ENCODE peak calls at places on chromosomes 5 and 9, in six cellular contexts. U, M, C, A, J and I are unnamed samples. For H3K4me1, the result is how much of the 10 kb centered on the place peaks cover.

GRCh38 chr9:94042516-94042915 is 41.7 kb upstream of the PTPDC1 start:
- DNase-seq in U (no peak), M (peak), C (no peak), A (no peak), J (no peak), I (no peak)

GRCh38 chr5:156411-157072 is 34.8 kb upstream of the LRRC14B start:
- DNase-seq in U (no peak), M (no peak), C (peak), A (no peak), J (no peak), I (no peak)

GRCh38 chr5:157172408-157172807 is 6.3 kb upstream of the GARIN3 start:
- DNase-seq in U (no peak), M (no peak), C (no peak), A (peak), J (no peak), I (no peak)

GRCh38 chr5:116759860-116760644 is 185.4 kb upstream of the SEMA6A start:
- DNase-seq in U (no peak), M (peak), C (no peak), A (no peak), J (no peak), I (no peak)

GRCh38 chr5:72015103-72015548 is 92.1 kb upstream of the MAP1B start:
- DNase-seq in U (no peak), M (peak), C (no peak), A (no peak), J (no peak), I (peak)

GRCh38 chr9:73039253-73039915 is 86.5 kb upstream of the ALDH1A1 start:
- DNase-seq in U (no peak), M (peak), C (no peak), A (no peak), J (peak), I (no peak)

GRCh38 chr5:78806544-78806943 is 158.0 kb upstream of the LHFPL2 start:
- DNase-seq in U (no peak), M (peak), C (no peak), A (no peak), J (no peak), I (no peak)

GRCh38 chr9:33263936-33264472 is 504 bp downstream of the BAG1 start:
- DNase-seq in U (peak), M (no peak), C (no peak), A (peak), J (peak), I (peak)

GRCh38 chr5:44665101-44665701 is 143.5 kb upstream of the MRPS30 start:
- DNase-seq in U (no peak), M (peak), C (no peak), A (no peak), J (no peak), I (peak)

GRCh38 chr9:73046769-73047168 is 93.9 kb upstream of the ALDH1A1 start:
- DNase-seq in U (no peak), M (no peak), C (no peak), A (no peak), J (no peak), I (no peak)

GRCh38 chr5:4553130-4553529 is 587.0 kb upstream of the ADAMTS16 start:
- DNase-seq in U (no peak), M (no peak), C (no peak), A (no peak), J (no peak), I (no peak)

GRCh38 chr9:107760469-107761242 is 271.1 kb upstream of the KLF4 start:
- DNase-seq in U (peak), M (no peak), C (peak), A (no peak), J (no peak), I (no peak)

GRCh38 chr5:98940586-98940985 is 11.8 kb upstream of the CHD1 start:
- DNase-seq in U (no peak), M (peak), C (no peak), A (no peak), J (no peak), I (no peak)

GRCh38 chr9:110691002-110691549 is 22.5 kb downstream of the MUSK start:
- DNase-seq in U (no peak), M (peak), C (no peak), A (no peak), J (no peak), I (no peak)

GRCh38 chr5:81212211-81212687 is 20.9 kb upstream of the CKMT2 start:
- DNase-seq in U (no peak), M (no peak), C (peak), A (no peak), J (no peak), I (no peak)

GRCh38 chr5:167573274-167574127 is 717.9 kb upstream of the WWC1 start:
- DNase-seq in U (no peak), M (peak), C (no peak), A (no peak), J (peak), I (no peak)

GRCh38 chr5:124160265-124160664 is 586.2 kb downstream of the ZNF608 start:
- DNase-seq in U (no peak), M (no peak), C (no peak), A (no peak), J (no peak), I (no peak)

GRCh38 chr5:124161286-124161685 is 585.2 kb downstream of the ZNF608 start:
- DNase-seq in U (no peak), M (no peak), C (no peak), A (no peak), J (no peak), I (no peak)

GRCh38 chr5:124157320-124157719 is 589.1 kb downstream of the ZNF608 start:
- DNase-seq in U (no peak), M (no peak), C (no peak), A (no peak), J (no peak), I (no peak)

DNA sequence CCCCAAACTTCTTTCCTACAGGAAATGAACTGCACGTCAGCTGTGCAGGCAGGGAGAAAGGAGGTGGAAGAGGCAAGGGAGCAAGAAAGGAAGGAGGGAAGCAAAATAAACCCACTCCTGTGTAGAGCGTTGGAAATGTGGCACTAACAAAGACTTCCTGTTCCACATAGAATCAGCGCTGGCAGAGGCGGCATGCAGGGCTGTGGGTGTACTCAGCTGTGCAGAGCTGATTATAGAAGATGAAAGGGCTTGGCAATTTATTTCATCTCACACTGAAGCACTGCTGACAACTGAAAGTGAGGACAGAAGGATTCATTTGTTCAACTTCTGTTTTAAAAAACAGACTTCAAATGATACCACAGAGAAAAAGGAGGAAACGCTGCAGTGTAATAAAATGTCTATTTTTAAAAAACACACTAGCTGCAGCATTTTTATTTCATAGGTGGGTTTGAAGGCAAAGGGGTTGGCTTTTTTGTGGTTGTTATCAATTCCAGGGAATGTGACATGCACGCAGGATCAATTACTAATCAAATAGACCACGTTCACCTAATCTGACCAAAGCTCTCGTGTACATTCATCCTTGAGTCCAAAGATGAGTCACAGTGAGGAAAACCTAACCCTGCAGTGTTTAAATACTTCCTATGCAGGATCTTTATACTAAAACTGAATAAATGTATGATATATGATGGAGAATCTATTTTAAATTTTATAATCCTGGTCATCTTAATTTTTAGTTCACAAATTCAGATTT is 583.5 kb downstream of the ZNF608 start:
- DNase-seq in U (peak), M (peak), C (no peak), A (peak), J (no peak), I (no peak)
- H3K4me3 ChIP-seq in U (peak), M (no peak), C (no peak), A (no peak), J (no peak), I (no peak)

GRCh38 chr5:83345423-83345822 is 126.1 kb upstream of the VCAN start:
- DNase-seq in U (no peak), M (no peak), C (no peak), A (no peak), J (no peak), I (no peak)
- TF ChIP-seq CTCF in U (no peak), M (no peak), C (no peak), A (no peak), J (no peak), I (no peak)

GRCh38 chr5:33439905-33440481 is 772 bp upstream of the TARS1 start:
- DNase-seq in U (no peak), M (no peak), C (no peak), A (no peak), J (no peak), I (no peak)

GRCh38 chr5:33444542-33444941 is 3.8 kb downstream of the TARS1 start:
- DNase-seq in U (no peak), M (no peak), C (no peak), A (no peak), J (no peak), I (no peak)

GRCh38 chr5:33438996-33439395 is 1.8 kb upstream of the TARS1 start:
- DNase-seq in U (no peak), M (no peak), C (no peak), A (no peak), J (no peak), I (no peak)

GRCh38 chr5:33440482-33441240 is at the start of gene TARS1:
- DNase-seq in U (peak), M (peak), C (peak), A (peak), J (peak), I (peak)

DNA sequence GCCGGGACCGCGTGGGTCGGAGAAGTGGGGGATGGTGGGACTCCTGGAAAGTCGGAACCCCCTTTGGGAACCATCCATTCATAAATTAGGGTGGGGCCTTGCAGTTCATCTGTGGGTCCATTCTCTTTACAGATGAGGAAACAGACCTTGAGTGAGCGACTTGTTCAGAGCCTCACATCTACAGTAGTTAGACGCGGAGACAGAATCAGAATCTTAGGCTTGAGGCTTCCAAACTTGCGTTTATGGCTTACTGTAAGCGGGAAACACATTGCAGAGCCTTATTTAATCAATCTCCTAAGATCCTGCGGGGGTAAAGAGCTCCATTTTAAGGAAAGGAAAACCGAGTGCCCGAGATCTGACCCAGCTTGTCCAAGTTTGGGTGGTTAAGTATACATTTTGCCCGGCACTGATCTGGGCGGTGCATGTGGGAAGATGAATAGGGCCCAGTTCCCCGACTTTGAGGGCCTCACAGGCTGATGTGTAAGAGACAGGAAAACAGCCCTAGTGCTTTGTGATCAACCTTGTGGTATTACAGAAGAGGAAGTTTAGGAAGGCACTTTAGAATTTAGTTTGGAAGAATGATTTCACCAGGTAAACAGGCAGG is 578 bp downstream of the TARS1 start:
- DNase-seq in U (no peak), M (peak), C (no peak), A (peak), J (peak), I (no peak)
- H3K4me1 ChIP-seq in U (half or more), M (under half), C (under half), A (under half), J (under half), I (under half)

DNA sequence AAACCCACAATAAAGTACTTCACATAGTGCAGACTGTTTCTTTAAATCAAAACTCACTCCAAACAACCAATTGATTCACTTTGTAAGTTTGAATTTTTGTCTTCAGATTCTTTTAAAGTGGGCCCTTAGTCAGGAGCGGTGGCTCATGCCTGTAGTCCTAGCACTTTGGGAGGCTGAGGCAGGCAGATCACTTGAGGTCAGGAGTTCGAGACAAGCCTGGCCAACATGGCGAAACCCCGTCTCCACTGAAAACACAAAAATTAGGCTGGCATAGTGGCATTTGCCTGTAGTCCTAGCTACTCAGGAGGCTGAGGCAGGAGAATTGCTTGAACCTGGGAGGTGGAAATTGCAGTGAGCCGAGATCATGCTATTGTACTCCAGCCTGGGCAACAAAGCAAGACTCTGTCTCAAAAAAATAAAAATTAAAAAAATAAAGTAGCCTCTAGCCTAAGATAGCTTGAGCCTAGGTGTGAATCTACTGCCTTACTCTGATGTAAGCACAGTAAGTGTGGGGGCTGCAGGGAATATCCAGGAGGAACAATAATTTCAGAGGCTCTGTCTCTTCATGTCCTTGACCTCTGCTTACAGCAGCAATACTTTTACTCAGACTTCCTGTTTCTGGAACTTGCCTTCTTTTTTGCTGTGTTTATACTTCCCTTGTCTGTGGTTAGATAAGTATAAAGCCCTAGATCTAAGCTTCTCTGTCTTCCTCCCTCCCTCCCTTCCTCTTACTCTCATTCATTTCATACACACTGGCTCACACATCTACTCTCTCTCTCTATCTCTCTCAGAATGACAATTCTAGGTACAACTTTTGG is at the start of gene IL7R:
- DNase-seq in U (no peak), M (peak), C (no peak), A (no peak), J (no peak), I (no peak)
- H3K4me3 ChIP-seq in U (no peak), M (peak), C (peak), A (peak), J (no peak), I (no peak)

DNA sequence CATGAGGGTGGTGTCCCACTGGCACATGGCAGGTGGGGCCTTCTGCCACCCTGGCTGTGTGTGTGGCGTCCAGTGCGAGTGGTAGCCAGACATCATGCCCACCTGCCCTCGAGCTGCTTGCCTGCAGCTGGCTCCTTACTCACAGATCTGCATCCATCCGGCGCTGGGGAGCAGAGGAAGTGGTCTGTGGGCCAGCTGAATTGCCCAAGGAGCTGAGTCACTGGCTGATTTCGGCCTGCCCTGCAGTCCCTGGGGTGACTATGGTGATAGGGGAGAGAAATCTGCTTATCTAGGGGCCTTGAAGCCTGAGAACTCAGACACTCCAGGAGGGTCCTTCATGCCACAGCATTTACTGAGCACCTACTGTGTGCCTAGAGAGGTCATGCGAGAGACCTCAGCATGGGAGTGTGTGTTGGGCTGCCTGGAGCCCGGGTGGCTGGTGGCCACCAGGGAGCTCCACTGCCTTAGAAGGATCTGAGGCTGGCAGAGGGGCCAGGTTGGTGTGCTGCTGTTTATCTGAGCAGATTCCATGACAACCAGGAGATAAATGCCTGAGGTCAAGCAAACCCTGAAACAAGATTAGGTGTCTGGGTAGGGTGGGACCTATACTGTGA is 57.1 kb downstream of the SLC22A5 start:
- DNase-seq in U (peak), M (peak), C (peak), A (peak), J (no peak), I (peak)
- TF ChIP-seq CTCF in U (peak), M (peak), C (peak), A (no peak), J (no peak), I (peak)

DNA sequence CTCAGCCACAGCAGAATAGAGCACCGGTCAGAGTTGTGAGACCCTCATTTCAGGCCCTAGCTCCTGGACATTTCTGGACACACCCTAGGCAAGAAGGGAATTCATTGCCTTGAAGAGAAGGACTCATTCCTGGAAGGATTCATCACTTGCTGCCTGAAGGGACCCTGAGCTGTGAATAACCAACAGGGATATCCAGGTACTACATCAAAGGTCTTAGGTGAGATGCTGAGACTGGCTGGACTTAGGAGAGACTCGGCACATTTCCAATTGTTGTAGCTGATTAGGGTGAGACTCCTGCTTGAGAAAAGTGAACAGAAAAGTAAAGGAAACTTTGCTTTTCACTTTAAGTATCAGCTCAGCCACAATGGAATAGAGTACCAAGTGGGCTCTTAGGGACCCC is 208.1 kb upstream of the CDKN2B start:
- DNase-seq in U (no peak), M (no peak), C (no peak), A (no peak), J (no peak), I (no peak)
- H3K4me1 ChIP-seq in U (under half), M (under half), C (under half), A (under half), J (under half), I (under half)

GRCh38 chr9:90799271-90799860 is 2.3 kb upstream of the SYK start:
- DNase-seq in U (no peak), M (no peak), C (no peak), A (no peak), J (no peak), I (no peak)

GRCh38 chr9:90803860-90804593 is 2.4 kb downstream of the SYK start:
- DNase-seq in U (no peak), M (no peak), C (no peak), A (no peak), J (no peak), I (no peak)

GRCh38 chr9:90801507-90802289 is at the start of gene SYK:
- DNase-seq in U (peak), M (no peak), C (peak), A (no peak), J (peak), I (no peak)

GRCh38 chr9:90802534-90802933 is 915 bp downstream of the SYK start:
- DNase-seq in U (no peak), M (no peak), C (no peak), A (no peak), J (no peak), I (no peak)

DNA sequence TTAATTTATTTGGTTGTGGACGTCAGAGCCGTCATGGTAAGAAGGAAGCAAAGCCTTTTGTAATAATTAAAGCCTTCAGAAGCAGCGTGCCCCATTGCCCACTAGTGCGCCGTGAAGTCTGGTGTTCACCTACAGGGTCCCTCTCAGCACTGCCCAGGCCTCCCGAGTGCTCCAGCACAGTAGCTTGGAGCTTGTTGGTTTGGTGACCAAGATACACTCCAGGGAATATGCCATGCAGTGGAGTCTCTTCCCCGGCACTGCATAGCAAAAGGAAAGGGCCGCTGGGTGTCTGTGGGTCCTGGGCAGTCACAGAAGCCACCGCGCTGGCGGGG is 478 bp upstream of the SYK start:
- DNase-seq in U (no peak), M (no peak), C (no peak), A (no peak), J (no peak), I (no peak)
- H3K4me3 ChIP-seq in U (peak), M (no peak), C (peak), A (peak), J (peak), I (peak)